ENCODE peak calls at places on chromosomes 4 and X, in four cellular contexts. V, Y, O and A are unnamed samples.

GRCh38 chr4:151885123-151885522 is 124.3 kb upstream of the GATB start:
- DNase-seq in Y (no peak), V (no peak), O (no peak), A (no peak)

GRCh38 chr4:42673084-42673429 is 16.2 kb upstream of the ATP8A1 start:
- DNase-seq in V (no peak), Y (no peak), O (no peak), A (no peak)

GRCh38 chr4:47221721-47222120 is 190.4 kb downstream of the GABRB1 start:
- DNase-seq in Y (peak), V (no peak), O (no peak), A (no peak)

GRCh38 chrX:118355225-118355920 is 9.5 kb downstream of the WDR44 start:
- DNase-seq in V (no peak), O (no peak), Y (peak), A (no peak)

GRCh38 chrX:11285661-11286060 is 7.6 kb upstream of the AMELX start:
- DNase-seq in V (no peak), Y (no peak), O (no peak), A (no peak)

GRCh38 chr4:48779998-48780866 is at the start of gene FRYL:
- DNase-seq in V (peak), Y (peak), O (peak), A (peak)

GRCh38 chr4:78379040-78379439 is 172.5 kb upstream of the ANXA3 start:
- DNase-seq in Y (no peak), V (no peak), O (no peak), A (no peak)

GRCh38 chrX:107894038-107894437 is 68.4 kb downstream of the MID2 start:
- DNase-seq in Y (peak), O (peak), V (no peak), A (peak)

GRCh38 chrX:1582686-1583437 is 8.5 kb upstream of the AKAP17A start:
- DNase-seq in O (no peak), Y (peak), V (peak), A (peak)

GRCh38 chr4:2806392-2807355 is 13.8 kb downstream of the SH3BP2 start:
- DNase-seq in O (peak), Y (peak), V (no peak), A (peak)

GRCh38 chr4:101315041-101315440 is 32.3 kb downstream of the PPP3CA start:
- DNase-seq in Y (no peak), V (no peak), O (no peak), A (no peak)

GRCh38 chrX:78658851-78659744 is at the start of gene RTL3:
- DNase-seq in Y (peak), O (peak), V (no peak), A (peak)

GRCh38 chrX:115650916-115651315 is 89.9 kb downstream of the PLS3 start:
- DNase-seq in Y (peak), O (peak), V (no peak), A (no peak)

GRCh38 chr4:110411599-110412011 is 64.3 kb upstream of the ENPEP start:
- DNase-seq in O (no peak), V (no peak), Y (no peak), A (no peak)

GRCh38 chr4:137705171-137705783 is 173.0 kb upstream of the PCDH18 start:
- DNase-seq in O (peak), Y (peak), V (no peak), A (peak)

GRCh38 chr4:72375050-72375736 is 193.8 kb downstream of the ADAMTS3 start:
- DNase-seq in O (peak), Y (peak), V (no peak), A (no peak)

GRCh38 chr4:1207603-1208265 is 35.4 kb upstream of the SPON2 start:
- DNase-seq in V (peak), Y (peak), O (peak), A (peak)

GRCh38 chr4:156771171-156771837 is 200.3 kb downstream of the PDGFC start:
- DNase-seq in V (no peak), O (peak), Y (peak), A (no peak)

GRCh38 chr4:1534876-1535526 is 128.8 kb upstream of the NKX1-1 start:
- DNase-seq in V (no peak), O (no peak), Y (no peak), A (no peak)